ENCODE peak calls at places on chromosomes 3 and 15, in nine cellular contexts. Q is endothelial cell of umbilical vein; N is CMK; V is T47D; J is dermis microvascular lymphatic vessel endothelial cell; S is heart right ventricle; W is stimulated activated CD8-positive, alpha-beta memory T cell treated with anti-CD3 and anti-CD28 coated beads, Interleukin-4, amount 100 ng/mL, for 4 hours; A is LHCN-M2; P is Calu3. G is an unnamed sample.

GRCh38 chr3:177816667-177817208 is 619.5 kb upstream of the TBL1XR1 start:
- DNase-seq in V (peak), W (no peak), P (peak), Q (peak), N (no peak), A (peak), S (no peak), J (no peak), G (peak)

GRCh38 chr15:36371509-36371908 is 207.9 kb upstream of the CDIN1 start:
- DNase-seq in J (no peak), V (no peak), A (peak), W (no peak), P (no peak), Q (no peak), N (no peak), S (no peak), G (no peak)

GRCh38 chr3:191376742-191377141 is 46.4 kb upstream of the UTS2B start:
- DNase-seq in V (no peak), Q (peak), W (no peak), J (peak), A (peak), N (no peak), S (no peak), P (no peak), G (peak)

GRCh38 chr15:91866971-91867372 is 13.5 kb downstream of the SLCO3A1 start:
- DNase-seq in J (no peak), P (peak), N (no peak), A (no peak), V (no peak), S (peak), Q (no peak), W (no peak), G (no peak)

GRCh38 chr3:160754371-160754854 is 1.6 kb upstream of the PPM1L start:
- DNase-seq in S (peak), V (no peak), P (peak), J (no peak), W (no peak), N (no peak), A (peak), Q (peak), G (no peak)

GRCh38 chr3:175208316-175208715 is 349.2 kb downstream of the NAALADL2 start:
- DNase-seq in A (peak), N (no peak), J (no peak), S (no peak), Q (no peak), P (no peak), V (no peak), W (no peak), G (no peak)

GRCh38 chr15:33068007-33068441 is 126.5 kb downstream of the FMN1 start:
- DNase-seq in V (no peak), A (peak), Q (no peak), S (peak), P (peak), W (no peak), N (peak), J (no peak), G (no peak)

GRCh38 chr3:153210116-153210515 is 48.1 kb downstream of the RAP2B start:
- DNase-seq in Q (no peak), A (peak), S (no peak), W (no peak), N (no peak), P (no peak), V (no peak), J (no peak), G (no peak)

GRCh38 chr3:64214002-64214696 is 11.1 kb downstream of the PRICKLE2 start:
- DNase-seq in W (no peak), P (peak), N (no peak), S (peak), J (no peak), V (no peak), Q (peak), A (peak), G (no peak)

GRCh38 chr15:98311566-98312188 is 336.7 kb upstream of the IGF1R start:
- DNase-seq in Q (peak), A (peak), V (peak), S (peak), P (peak), N (peak), W (peak), J (peak), G (peak)

GRCh38 chr15:80450811-80451321 is 46.7 kb downstream of the ARNT2 start:
- DNase-seq in P (no peak), S (no peak), A (no peak), W (no peak), V (no peak), N (no peak), Q (no peak), J (no peak), G (no peak)

GRCh38 chr3:152937234-152937633 is 102.3 kb downstream of the P2RY1 start:
- DNase-seq in P (no peak), A (no peak), W (no peak), N (no peak), J (no peak), S (no peak), Q (no peak), V (no peak), G (no peak)

GRCh38 chr3:30683769-30684168 is 77.4 kb downstream of the TGFBR2 start:
- DNase-seq in S (no peak), P (no peak), W (no peak), N (no peak), Q (no peak), A (no peak), J (no peak), V (no peak), G (no peak)

GRCh38 chr3:136196064-136196400 is at the start of gene MSL2:
- DNase-seq in S (no peak), P (peak), V (no peak), Q (no peak), A (no peak), J (no peak), N (no peak), W (no peak), G (no peak)

GRCh38 chr3:41808152-41808551 is 153.8 kb downstream of the ULK4 start:
- DNase-seq in J (no peak), V (no peak), N (no peak), S (no peak), Q (no peak), A (peak), P (no peak), W (no peak), G (no peak)

GRCh38 chr15:61112231-61112630 is 116.9 kb downstream of the RORA start:
- DNase-seq in A (no peak), W (no peak), Q (no peak), P (no peak), S (no peak), N (no peak), J (no peak), V (no peak), G (no peak)

GRCh38 chr3:27224197-27224596 is 145.0 kb downstream of the NEK10 start:
- DNase-seq in N (no peak), Q (no peak), A (peak), W (no peak), P (no peak), V (no peak), S (peak), J (no peak), G (no peak)

GRCh38 chr3:145882416-145882815 is 278.6 kb downstream of the PLOD2 start:
- DNase-seq in Q (no peak), J (no peak), V (no peak), N (no peak), P (no peak), S (no peak), A (peak), W (no peak), G (no peak)

GRCh38 chr3:73070675-73071575 is 9.5 kb downstream of the EBLN2 start:
- DNase-seq in P (no peak), S (no peak), A (peak), Q (no peak), N (no peak), J (no peak), W (no peak), V (no peak), G (no peak)

GRCh38 chr3:94440767-94441493 is 378.1 kb downstream of the NSUN3 start:
- DNase-seq in S (no peak), V (no peak), N (no peak), J (peak), A (peak), P (no peak), W (no peak), Q (peak), G (peak)

GRCh38 chr3:178514411-178514800 is 21.8 kb upstream of the KCNMB2 start:
- DNase-seq in J (no peak), W (no peak), P (no peak), N (no peak), A (no peak), S (no peak), Q (no peak), V (no peak), G (no peak)

GRCh38 chr15:40343512-40343911 is 2.8 kb upstream of the CCDC9B start:
- DNase-seq in S (no peak), Q (peak), N (no peak), P (no peak), W (no peak), V (no peak), J (peak), A (peak), G (peak)

GRCh38 chr3:116291141-116291540 is 154.1 kb downstream of the LSAMP start:
- DNase-seq in W (no peak), P (no peak), V (no peak), A (no peak), Q (no peak), N (no peak), J (no peak), S (no peak), G (no peak)

GRCh38 chr3:188807002-188807401 is 364.8 kb upstream of the TPRG1 start:
- DNase-seq in Q (peak), N (no peak), P (no peak), W (no peak), S (no peak), A (peak), J (no peak), V (no peak), G (no peak)

GRCh38 chr15:61521961-61522360 is 292.9 kb upstream of the RORA start:
- DNase-seq in N (no peak), A (no peak), V (no peak), S (no peak), Q (no peak), W (no peak), J (no peak), P (no peak), G (no peak)

GRCh38 chr3:150062492-150062891 is 91.8 kb upstream of the PFN2 start:
- DNase-seq in J (no peak), Q (no peak), P (no peak), N (no peak), W (no peak), A (peak), V (no peak), S (no peak), G (no peak)

GRCh38 chr15:77607111-77607893 is 25.4 kb downstream of the LINGO1 start:
- DNase-seq in J (no peak), N (no peak), Q (no peak), A (peak), P (no peak), V (no peak), S (peak), W (no peak), G (no peak)

GRCh38 chr15:33209575-33210519 is 15.3 kb upstream of the FMN1 start:
- DNase-seq in J (no peak), A (no peak), V (no peak), S (no peak), P (no peak), Q (no peak), N (peak), W (no peak), G (no peak)

GRCh38 chr3:96960661-96961330 is 146.4 kb downstream of the EPHA6 start:
- DNase-seq in A (no peak), V (no peak), S (no peak), J (no peak), N (no peak), W (no peak), P (no peak), Q (no peak), G (no peak)

GRCh38 chr3:8540456-8540855 is 38.8 kb downstream of the LMCD1 start:
- DNase-seq in J (peak), N (peak), A (no peak), P (no peak), Q (peak), W (no peak), V (no peak), S (no peak), G (peak)

GRCh38 chr3:27686642-27687041 is 35.5 kb downstream of the EOMES start:
- DNase-seq in A (peak), N (no peak), Q (no peak), W (no peak), P (no peak), V (no peak), S (no peak), J (no peak), G (no peak)

GRCh38 chr15:26983822-26984221 is 12.8 kb downstream of the GABRG3 start:
- DNase-seq in Q (no peak), J (no peak), A (no peak), P (no peak), V (no peak), N (no peak), W (no peak), S (no peak), G (no peak)

GRCh38 chr15:69591905-69592508 is 139.4 kb downstream of the RPLP1 start:
- DNase-seq in A (no peak), V (no peak), J (no peak), Q (no peak), W (no peak), S (no peak), N (no peak), P (peak), G (no peak)

GRCh38 chr15:55789066-55789660 is 46.2 kb upstream of the PRTG start:
- DNase-seq in S (peak), W (no peak), J (no peak), V (no peak), A (peak), Q (no peak), N (peak), P (peak), G (no peak)

GRCh38 chr3:43017038-43017437 is 37.9 kb downstream of the GASK1A start:
- DNase-seq in V (no peak), W (no peak), S (no peak), J (no peak), P (no peak), A (no peak), N (no peak), Q (no peak), G (no peak)

GRCh38 chr3:134369231-134369741 is 5.0 kb downstream of the AMOTL2 start:
- DNase-seq in J (no peak), V (no peak), W (no peak), S (no peak), A (peak), Q (peak), N (no peak), P (no peak), G (peak)

GRCh38 chr3:100269410-100270217 is 8.8 kb downstream of the TBC1D23 start:
- DNase-seq in N (no peak), Q (peak), W (no peak), P (peak), A (peak), V (no peak), S (no peak), J (no peak), G (no peak)

GRCh38 chr15:64024172-64025050 is 21.9 kb downstream of the DAPK2 start:
- DNase-seq in J (no peak), P (no peak), S (no peak), V (no peak), N (no peak), Q (no peak), A (no peak), W (no peak), G (no peak)

GRCh38 chr15:55694652-55695150 is 48.3 kb downstream of the PRTG start:
- DNase-seq in V (no peak), A (no peak), W (no peak), J (no peak), P (peak), S (no peak), Q (peak), N (no peak), G (no peak)